ENCODE peak calls at places on chromosomes 12 and 14, in ten cellular contexts. V is left colon; N is pancreas; L is activated T-cell treated with anti-CD3 and anti-CD28 coated beads, Interleukin-2, amount 50 U/mL, for 72 hours; D is lower lobe of right lung; Q is stimulated activated naive B cell treated with anti-CD40 and anti-IgM and Interleukin-4, amounts not matched to agents 10 μg/mL and 1 μg/mL and 100 μg/mL, for 72 hours; M is K562; F is CD4-positive, alpha-beta T cell; E is right cardiac atrium; I is natural killer cell. B is an unnamed sample.

GRCh38 chr14:70858641-70859040 is 48.6 kb upstream of the PCNX1 start:
- ATAC-seq in V (no peak), N (no peak), L (no peak), D (no peak), Q (no peak), M (peak), F (no peak), E (no peak), I (no peak), B (no peak)

GRCh38 chr12:80901661-80902060 is 36.1 kb downstream of the LIN7A start:
- ATAC-seq in V (no peak), N (no peak), L (no peak), D (no peak), Q (no peak), M (no peak), F (no peak), E (no peak), I (peak), B (no peak)

GRCh38 chr12:86623267-86623666 is 367.1 kb upstream of the MGAT4C start:
- ATAC-seq in V (no peak), N (no peak), L (no peak), D (no peak), Q (no peak), M (no peak), F (no peak), E (no peak), I (no peak), B (no peak)

GRCh38 chr14:99203080-99203479 is 68.9 kb downstream of the BCL11B start:
- ATAC-seq in V (no peak), N (no peak), L (peak), D (no peak), Q (no peak), M (no peak), F (no peak), E (no peak), I (no peak), B (no peak)

GRCh38 chr14:91244501-91244901 is at the start of gene GPR68:
- ATAC-seq in V (peak), N (no peak), L (no peak), D (peak), Q (no peak), M (no peak), F (no peak), E (peak), I (no peak), B (peak)

GRCh38 chr14:98651042-98651441 is 621.0 kb downstream of the BCL11B start:
- ATAC-seq in V (no peak), N (no peak), L (no peak), D (no peak), Q (no peak), M (no peak), F (no peak), E (no peak), I (no peak), B (no peak)

GRCh38 chr12:98895086-98895651 is 250.1 kb downstream of the APAF1 start:
- ATAC-seq in V (no peak), N (no peak), L (no peak), D (no peak), Q (no peak), M (no peak), F (no peak), E (no peak), I (no peak), B (no peak)

GRCh38 chr14:84454114-84454513 is 1075.8 kb upstream of the FLRT2 start:
- ATAC-seq in V (no peak), N (no peak), L (no peak), D (no peak), Q (no peak), M (no peak), F (no peak), E (no peak), I (no peak), B (no peak)

GRCh38 chr12:73221836-73222235 is 949.7 kb downstream of the TRHDE start:
- ATAC-seq in V (no peak), N (no peak), L (no peak), D (no peak), Q (peak), M (no peak), F (no peak), E (no peak), I (no peak), B (no peak)

GRCh38 chr12:46237381-46238045 is 31.3 kb downstream of the SLC38A1 start:
- ATAC-seq in V (no peak), N (no peak), L (no peak), D (no peak), Q (peak), M (no peak), F (no peak), E (no peak), I (no peak), B (no peak)

GRCh38 chr12:73390256-73390655 is 1118.1 kb downstream of the TRHDE start:
- ATAC-seq in V (no peak), N (no peak), L (no peak), D (no peak), Q (no peak), M (no peak), F (no peak), E (no peak), I (no peak), B (no peak)

GRCh38 chr12:124422570-124423523 is 128.0 kb downstream of the RFLNA start:
- ATAC-seq in V (peak), N (peak), L (no peak), D (peak), Q (no peak), M (peak), F (no peak), E (peak), I (no peak), B (peak)

GRCh38 chr12:108508243-108508642 is 6.8 kb upstream of the FICD start:
- ATAC-seq in V (no peak), N (no peak), L (peak), D (no peak), Q (peak), M (no peak), F (no peak), E (no peak), I (no peak), B (no peak)

GRCh38 chr14:69636051-69636639 is 24.7 kb downstream of the SUSD6 start:
- ATAC-seq in V (no peak), N (peak), L (peak), D (peak), Q (peak), M (peak), F (peak), E (peak), I (peak), B (no peak)

GRCh38 chr12:64992641-64993040 is 128.5 kb downstream of the WIF1 start:
- ATAC-seq in V (no peak), N (no peak), L (no peak), D (no peak), Q (no peak), M (no peak), F (no peak), E (no peak), I (no peak), B (no peak)

GRCh38 chr14:71355324-71356201 is 448.3 kb downstream of the PCNX1 start:
- ATAC-seq in V (peak), N (peak), L (no peak), D (peak), Q (peak), M (peak), F (no peak), E (peak), I (no peak), B (peak)

GRCh38 chr14:65095633-65096205 is 6.6 kb downstream of the MAX start:
- ATAC-seq in V (peak), N (peak), L (no peak), D (peak), Q (no peak), M (peak), F (no peak), E (peak), I (no peak), B (peak)

GRCh38 chr14:61308198-61308597 is 13.2 kb upstream of the PRKCH start:
- ATAC-seq in V (no peak), N (no peak), L (no peak), D (no peak), Q (no peak), M (no peak), F (no peak), E (peak), I (no peak), B (no peak)

GRCh38 chr12:82090188-82090587 is 268.0 kb downstream of the CCDC59 start:
- ATAC-seq in V (no peak), N (peak), L (no peak), D (peak), Q (no peak), M (no peak), F (no peak), E (no peak), I (no peak), B (no peak)

GRCh38 chr12:30754383-30754749 is 385 bp downstream of the CAPRIN2 start:
- ATAC-seq in V (no peak), N (no peak), L (peak), D (no peak), Q (peak), M (no peak), F (peak), E (no peak), I (peak), B (no peak)

GRCh38 chr12:104274811-104275210 is 28.7 kb upstream of the EID3 start:
- ATAC-seq in V (no peak), N (no peak), L (no peak), D (no peak), Q (no peak), M (no peak), F (no peak), E (no peak), I (no peak), B (no peak)

GRCh38 chr12:19819231-19819630 is 379.9 kb downstream of the AEBP2 start:
- ATAC-seq in V (no peak), N (no peak), L (no peak), D (no peak), Q (no peak), M (no peak), F (no peak), E (peak), I (no peak), B (peak)

GRCh38 chr12:47927346-47927745 is 22.6 kb upstream of the VDR start:
- ATAC-seq in V (no peak), N (no peak), L (no peak), D (no peak), Q (no peak), M (no peak), F (no peak), E (no peak), I (no peak), B (no peak)

GRCh38 chr14:89388853-89389252 is 28.2 kb downstream of the FOXN3 start:
- ATAC-seq in V (no peak), N (no peak), L (no peak), D (no peak), Q (no peak), M (no peak), F (no peak), E (no peak), I (no peak), B (no peak)

GRCh38 chr14:101187816-101188570 is 284.5 kb upstream of the RTL1 start:
- ATAC-seq in V (no peak), N (no peak), L (no peak), D (no peak), Q (no peak), M (no peak), F (no peak), E (no peak), I (no peak), B (no peak)

GRCh38 chr12:34253674-34254073 is 231.4 kb downstream of the ALG10 start:
- ATAC-seq in V (no peak), N (no peak), L (no peak), D (no peak), Q (no peak), M (no peak), F (no peak), E (no peak), I (no peak), B (no peak)

GRCh38 chr12:53170245-53170644 is 10.3 kb upstream of the ZNF740 start:
- ATAC-seq in V (no peak), N (no peak), L (no peak), D (no peak), Q (no peak), M (no peak), F (no peak), E (no peak), I (no peak), B (no peak)